ENCODE peak calls at places on chromosomes 11 and 22, in eight cellular contexts. Q is sigmoid colon, A is heart left ventricle, S is gastrocnemius medialis, F is H9, W is pancreas, R is mammary epithelial cell, E is endothelial cell of umbilical vein. K is an unnamed sample.

GRCh38 chr11:46307369-46307768 is 29.9 kb downstream of the CREB3L1 start:
- DNase-seq in A (no peak), Q (no peak), W (no peak), S (no peak), R (no peak), E (no peak), F (no peak), K (no peak)

GRCh38 chr11:95499516-95500135 is 268.6 kb upstream of the SESN3 start:
- DNase-seq in R (peak), A (no peak), F (no peak), W (no peak), S (no peak), E (no peak), Q (no peak), K (no peak)

GRCh38 chr11:818396-819128 is at the start of gene PNPLA2:
- DNase-seq in F (no peak), A (no peak), S (peak), E (no peak), Q (no peak), R (peak), W (peak), K (no peak)

GRCh38 chr11:3659595-3660515 is 11.3 kb downstream of the CHRNA10 start:
- DNase-seq in F (no peak), S (no peak), R (no peak), A (no peak), Q (no peak), E (no peak), W (peak), K (no peak)

GRCh38 chr11:100008440-100008839 is 678.6 kb upstream of the ARHGAP42 start:
- DNase-seq in Q (no peak), S (no peak), A (no peak), W (no peak), F (no peak), R (no peak), E (no peak), K (no peak)

GRCh38 chr11:68135161-68135560 is 14.0 kb upstream of the CHKA start:
- DNase-seq in S (no peak), Q (peak), F (no peak), R (no peak), A (no peak), W (no peak), E (no peak), K (no peak)

GRCh38 chr11:117299351-117300300 is 8.5 kb downstream of the BACE1-AS start:
- DNase-seq in W (peak), F (no peak), R (no peak), E (no peak), Q (no peak), A (no peak), S (no peak), K (no peak)

GRCh38 chr11:86629070-86629706 is 43.2 kb downstream of the ME3 start:
- DNase-seq in A (peak), R (no peak), S (peak), Q (no peak), W (no peak), F (no peak), E (no peak), K (peak)

GRCh38 chr22:46006379-46007002 is 29.5 kb upstream of the WNT7B start:
- DNase-seq in S (peak), Q (peak), E (peak), R (peak), A (peak), F (peak), W (peak), K (peak)

GRCh38 chr22:33909075-33909458 is 11.2 kb downstream of the LARGE1 start:
- DNase-seq in F (no peak), W (no peak), Q (peak), E (no peak), R (no peak), A (peak), S (peak), K (no peak)

GRCh38 chr11:23688835-23689234 is 808.0 kb upstream of the LUZP2 start:
- DNase-seq in F (no peak), W (no peak), R (no peak), S (no peak), Q (no peak), E (peak), A (no peak), K (no peak)

GRCh38 chr11:107857550-107858216 is 904 bp downstream of the SLC35F2 start:
- DNase-seq in R (peak), S (no peak), W (no peak), Q (peak), F (no peak), E (peak), A (no peak), K (no peak)

GRCh38 chr22:43529954-43530863 is 118.4 kb downstream of the MPPED1 start:
- DNase-seq in R (no peak), A (no peak), Q (no peak), S (no peak), W (no peak), E (no peak), F (no peak), K (no peak)

GRCh38 chr11:57501951-57502350 is 13.6 kb downstream of the SLC43A1 start:
- DNase-seq in W (peak), A (no peak), F (no peak), R (no peak), E (no peak), S (peak), Q (no peak), K (no peak)

GRCh38 chr22:36464715-36465231 is 16.7 kb downstream of the TXN2 start:
- DNase-seq in S (no peak), R (no peak), E (no peak), Q (peak), W (peak), F (no peak), A (no peak), K (no peak)

GRCh38 chr11:2644844-2645778 is 54.7 kb downstream of the KCNQ1OT1 start:
- DNase-seq in A (no peak), W (no peak), E (no peak), R (no peak), Q (no peak), S (no peak), F (no peak), K (no peak)

GRCh38 chr11:31725176-31725575 is 85.9 kb downstream of the PAX6 start:
- DNase-seq in Q (no peak), F (no peak), E (no peak), S (no peak), A (no peak), R (no peak), W (no peak), K (no peak)

GRCh38 chr11:548700-549603 is 11.6 kb downstream of the LMNTD2 start:
- DNase-seq in F (no peak), E (no peak), R (no peak), Q (no peak), A (no peak), W (no peak), S (no peak), K (no peak)

GRCh38 chr22:35477911-35478582 is 62.6 kb upstream of the RASD2 start:
- DNase-seq in E (peak), A (peak), S (peak), W (no peak), Q (peak), F (peak), R (no peak), K (no peak)

DNA sequence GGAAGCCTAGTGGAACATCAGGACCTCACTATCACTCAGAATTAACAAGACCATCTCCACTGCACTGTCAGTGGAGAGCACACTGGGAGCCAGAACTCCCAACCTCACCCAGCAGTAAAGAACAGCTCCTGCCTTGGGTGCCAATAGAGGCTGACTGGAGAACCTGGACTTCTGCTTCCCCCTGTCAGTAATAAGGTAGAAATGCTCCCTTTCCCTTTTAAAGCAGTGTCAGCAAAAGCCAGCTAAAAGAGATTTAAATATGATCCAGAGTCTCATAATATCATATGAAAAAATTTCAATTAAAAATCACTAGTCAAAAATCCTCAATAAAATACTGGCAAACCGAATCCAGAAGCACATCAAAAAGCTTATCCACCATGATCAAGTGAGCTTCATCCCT is 82.8 kb downstream of the SPATA19 start:
- DNase-seq in S (no peak), W (no peak), Q (no peak), F (no peak), E (no peak), A (no peak), R (no peak), K (no peak)
- TF ChIP-seq CTCF in S (no peak), W (no peak), Q (no peak), F (peak), E (no peak), A (no peak), R (no peak), K (no peak)

GRCh38 chr11:78717031-78717430 is 142.4 kb upstream of the NARS2 start:
- DNase-seq in R (no peak), S (no peak), W (no peak), F (no peak), A (no peak), Q (no peak), E (no peak), K (no peak)
- H3K27ac ChIP-seq in R (no peak), S (no peak), W (no peak), F (no peak), A (no peak), Q (no peak), E (no peak), K (no peak)

GRCh38 chr11:59186130-59186594 is 14.2 kb downstream of the DTX4 start:
- DNase-seq in A (no peak), W (peak), E (peak), S (no peak), R (peak), F (peak), Q (no peak), K (peak)
- TF ChIP-seq CTCF in A (peak), W (peak), E (peak), S (peak), R (peak), F (peak), Q (no peak), K (no peak)

GRCh38 chr22:37981282-37982011 is 2.9 kb downstream of the SOX10 start:
- DNase-seq in E (no peak), R (no peak), S (no peak), Q (no peak), W (no peak), A (no peak), F (no peak), K (no peak)

GRCh38 chr22:37982151-37982838 is 2.1 kb downstream of the SOX10 start:
- DNase-seq in A (no peak), S (no peak), Q (no peak), E (no peak), W (no peak), R (no peak), F (no peak), K (no peak)

GRCh38 chr22:37982938-37983859 is 1.2 kb downstream of the SOX10 start:
- DNase-seq in S (no peak), R (no peak), E (no peak), Q (no peak), W (no peak), F (peak), A (no peak), K (peak)

GRCh38 chr22:37976547-37976946 is 7.8 kb downstream of the SOX10 start:
- DNase-seq in A (no peak), R (no peak), Q (no peak), S (no peak), F (no peak), E (no peak), W (no peak), K (no peak)

DNA sequence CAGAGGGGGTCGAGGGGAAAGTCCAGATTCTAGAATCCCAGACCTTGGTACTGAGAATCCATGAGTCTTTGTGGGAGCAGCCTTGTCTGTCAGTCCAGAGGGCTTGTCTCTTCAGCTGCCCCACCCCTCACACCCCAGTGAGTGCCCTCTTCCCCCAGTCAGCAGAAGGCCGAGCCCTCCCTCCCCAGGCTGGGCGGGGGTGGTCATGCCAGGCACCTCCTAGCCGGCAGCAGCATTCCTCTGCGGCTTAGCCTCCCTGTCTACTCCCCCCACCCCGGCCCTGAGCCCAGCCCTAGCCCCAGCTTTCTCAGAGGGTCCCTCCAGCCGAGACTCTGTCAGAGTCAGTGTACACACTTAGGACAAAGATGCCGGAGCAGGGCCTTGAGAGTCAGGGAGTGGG is 4.6 kb downstream of the SOX10 start:
- DNase-seq in E (no peak), A (no peak), R (no peak), S (no peak), W (no peak), Q (no peak), F (no peak), K (no peak)
- H3K27ac ChIP-seq in E (no peak), A (no peak), R (no peak), S (no peak), W (no peak), Q (peak), F (no peak), K (no peak)

DNA sequence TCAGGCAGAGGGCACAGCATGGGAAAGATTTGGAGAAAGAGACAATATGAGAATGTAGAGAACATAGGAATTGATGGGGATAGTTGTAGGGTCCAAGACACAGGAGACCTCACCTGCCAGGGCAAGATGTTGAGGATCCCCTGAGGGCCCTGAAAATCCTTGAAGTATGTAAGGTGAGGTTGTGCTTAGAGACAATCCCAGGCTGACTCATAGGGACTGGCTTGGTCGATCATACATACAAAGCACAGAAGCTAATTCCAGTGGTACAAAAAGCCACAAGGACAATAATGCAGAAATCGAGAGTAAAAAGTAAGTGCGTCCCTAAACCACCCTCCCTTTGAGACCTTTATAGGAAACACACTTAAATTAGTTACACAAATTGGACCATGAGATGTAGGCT is 468.2 kb downstream of the MIAT start:
- DNase-seq in E (no peak), R (peak), Q (no peak), S (no peak), F (no peak), A (no peak), W (no peak), K (no peak)
- TF ChIP-seq CTCF in E (no peak), R (no peak), Q (no peak), S (no peak), F (no peak), A (no peak), W (no peak), K (no peak)

DNA sequence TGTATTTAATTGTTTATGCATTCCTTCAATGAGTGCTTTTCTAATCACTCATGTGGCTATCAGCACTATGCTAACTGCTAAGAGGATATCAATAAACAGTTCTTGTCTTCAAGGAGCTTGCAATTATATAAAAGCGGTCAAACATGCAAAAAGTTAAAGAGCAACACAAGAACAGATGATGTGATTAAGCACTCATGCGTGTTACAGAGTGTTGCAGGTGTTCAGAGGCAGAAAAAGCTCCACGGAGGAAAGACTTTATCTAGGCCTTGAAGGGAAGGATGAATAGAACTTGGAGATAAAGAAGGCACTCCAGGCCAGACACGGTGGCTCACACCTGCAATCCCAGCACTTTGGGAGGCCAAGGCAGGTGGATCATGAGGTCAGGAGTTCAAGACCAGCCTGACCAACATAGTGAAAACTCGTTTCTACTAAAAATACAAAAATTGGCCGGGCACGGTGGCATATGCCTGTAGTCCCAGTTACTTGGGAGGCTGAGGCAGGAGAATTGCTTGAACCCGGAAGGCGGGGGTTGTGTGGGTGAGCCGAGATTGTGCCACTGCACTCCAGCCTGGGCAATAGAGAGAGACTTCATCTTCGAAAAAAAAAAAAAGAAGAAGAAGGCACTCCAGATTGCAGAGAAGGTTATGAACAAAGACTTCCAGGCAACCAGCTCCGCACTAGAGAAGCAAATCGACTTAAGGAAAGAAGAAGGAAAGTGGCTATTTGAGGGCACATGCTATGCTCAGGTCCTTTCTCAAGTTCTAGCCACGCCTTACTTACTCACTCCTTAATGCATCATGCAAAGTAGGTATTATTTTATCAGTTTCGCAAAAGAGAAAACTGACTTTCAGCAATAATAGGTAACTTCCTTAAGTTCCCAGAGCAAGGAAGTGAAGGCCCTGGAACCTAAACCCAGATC is 13.8 kb downstream of the CD3E start:
- DNase-seq in E (no peak), F (no peak), R (peak), Q (no peak), W (no peak), A (no peak), S (no peak), K (no peak)
- H3K27ac ChIP-seq in E (no peak), F (no peak), R (no peak), Q (no peak), W (no peak), A (no peak), S (no peak), K (no peak)

DNA sequence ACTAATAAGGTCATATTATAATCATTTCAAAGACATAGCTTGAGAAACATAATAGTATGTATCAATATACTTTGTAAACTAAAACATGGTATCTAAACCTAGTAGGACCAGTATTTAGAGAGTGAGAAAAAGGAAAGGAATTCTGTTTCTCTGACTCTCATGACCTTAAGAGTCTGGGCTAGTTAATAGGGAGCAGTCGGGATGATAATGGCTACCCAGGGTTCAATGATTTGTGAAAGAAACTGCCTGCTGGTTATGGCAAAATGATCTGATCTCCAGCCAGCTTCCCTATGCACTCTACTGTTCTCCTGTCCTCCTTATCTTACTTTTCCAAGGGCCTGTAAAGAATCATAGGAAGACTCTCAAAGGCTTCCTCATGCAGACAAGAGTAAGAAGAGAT is 193.1 kb upstream of the PITPNB start:
- DNase-seq in Q (no peak), W (no peak), R (no peak), S (no peak), E (no peak), F (no peak), A (no peak), K (no peak)
- TF ChIP-seq CTCF in Q (no peak), W (no peak), R (no peak), S (no peak), E (no peak), F (no peak), A (no peak), K (no peak)

K was measured in testis.